ENCODE peak calls at places on chromosome 3, in nine cellular contexts. One of them, this sample, is unnamed.

GRCh38 chr3:117407317-117407716 is 697.7 kb downstream of the TUSC7 start:
- DNase-seq in globus pallidus: no peak
- DNase-seq in NCI-H1930: no peak
- DNase-seq in Peyer's patch: no peak
- DNase-seq in activated effector memory CD4-positive, alpha-beta T cell treated with Interleukin-2 at 50 U/mL for 16 hours: no peak
- DNase-seq in iPS-NIHi11: peak; percentile 34
- DNase-seq in GM12891: no peak
- DNase-seq in foreskin keratinocyte: no peak
- DNase-seq in amniotic stem cell: no peak
- DNase-seq in this sample: no peak

GRCh38 chr3:158770254-158771017 is 31.4 kb upstream of the MFSD1 start:
- DNase-seq in globus pallidus: no peak
- DNase-seq in NCI-H1930: no peak
- DNase-seq in Peyer's patch: no peak
- DNase-seq in activated effector memory CD4-positive, alpha-beta T cell treated with Interleukin-2 at 50 U/mL for 16 hours: no peak
- DNase-seq in iPS-NIHi11: no peak
- DNase-seq in GM12891: no peak
- DNase-seq in foreskin keratinocyte: no peak
- DNase-seq in amniotic stem cell: no peak
- DNase-seq in this sample: no peak

GRCh38 chr3:43181202-43181910 is 75.5 kb upstream of the POMGNT2 start:
- DNase-seq in globus pallidus: no peak
- DNase-seq in NCI-H1930: no peak
- DNase-seq in Peyer's patch: peak; percentile 36
- DNase-seq in activated effector memory CD4-positive, alpha-beta T cell treated with Interleukin-2 at 50 U/mL for 16 hours: peak; percentile 40
- DNase-seq in iPS-NIHi11: no peak
- DNase-seq in GM12891: peak; percentile 12
- DNase-seq in foreskin keratinocyte: peak; percentile 90
- DNase-seq in amniotic stem cell: no peak
- DNase-seq in this sample: no peak

GRCh38 chr3:50028336-50028735 is 60.4 kb upstream of the RBM5 start:
- DNase-seq in globus pallidus: no peak
- DNase-seq in NCI-H1930: no peak
- DNase-seq in Peyer's patch: no peak
- DNase-seq in activated effector memory CD4-positive, alpha-beta T cell treated with Interleukin-2 at 50 U/mL for 16 hours: no peak
- DNase-seq in iPS-NIHi11: no peak
- DNase-seq in GM12891: no peak
- DNase-seq in foreskin keratinocyte: no peak
- DNase-seq in amniotic stem cell: no peak
- DNase-seq in this sample: no peak

GRCh38 chr3:72597043-72597442 is 251.2 kb downstream of the SHQ1 start:
- DNase-seq in globus pallidus: no peak
- DNase-seq in NCI-H1930: no peak
- DNase-seq in Peyer's patch: no peak
- DNase-seq in activated effector memory CD4-positive, alpha-beta T cell treated with Interleukin-2 at 50 U/mL for 16 hours: no peak
- DNase-seq in iPS-NIHi11: no peak
- DNase-seq in GM12891: no peak
- DNase-seq in foreskin keratinocyte: no peak
- DNase-seq in amniotic stem cell: no peak
- DNase-seq in this sample: no peak

GRCh38 chr3:4716731-4717362 is 223.7 kb downstream of the ITPR1 start:
- DNase-seq in globus pallidus: no peak
- DNase-seq in NCI-H1930: no peak
- DNase-seq in Peyer's patch: no peak
- DNase-seq in activated effector memory CD4-positive, alpha-beta T cell treated with Interleukin-2 at 50 U/mL for 16 hours: no peak
- DNase-seq in iPS-NIHi11: no peak
- DNase-seq in GM12891: no peak
- DNase-seq in foreskin keratinocyte: no peak
- DNase-seq in amniotic stem cell: no peak
- DNase-seq in this sample: no peak

GRCh38 chr3:535566-536416 is 339.2 kb downstream of the CHL1 start:
- DNase-seq in globus pallidus: peak; percentile 7
- DNase-seq in NCI-H1930: no peak
- DNase-seq in Peyer's patch: no peak
- DNase-seq in activated effector memory CD4-positive, alpha-beta T cell treated with Interleukin-2 at 50 U/mL for 16 hours: no peak
- DNase-seq in iPS-NIHi11: no peak
- DNase-seq in GM12891: no peak
- DNase-seq in foreskin keratinocyte: no peak
- DNase-seq in amniotic stem cell: no peak
- DNase-seq in this sample: no peak

GRCh38 chr3:38968891-38969290 is 82.9 kb downstream of the SCN11A start:
- DNase-seq in globus pallidus: no peak
- DNase-seq in NCI-H1930: no peak
- DNase-seq in Peyer's patch: no peak
- DNase-seq in activated effector memory CD4-positive, alpha-beta T cell treated with Interleukin-2 at 50 U/mL for 16 hours: no peak
- DNase-seq in iPS-NIHi11: no peak
- DNase-seq in GM12891: no peak
- DNase-seq in foreskin keratinocyte: no peak
- DNase-seq in amniotic stem cell: no peak
- DNase-seq in this sample: no peak

GRCh38 chr3:127789051-127789450 is 33.3 kb downstream of the MGLL start:
- DNase-seq in globus pallidus: no peak
- DNase-seq in NCI-H1930: no peak
- DNase-seq in Peyer's patch: no peak
- DNase-seq in activated effector memory CD4-positive, alpha-beta T cell treated with Interleukin-2 at 50 U/mL for 16 hours: no peak
- DNase-seq in iPS-NIHi11: no peak
- DNase-seq in GM12891: no peak
- DNase-seq in foreskin keratinocyte: no peak
- DNase-seq in amniotic stem cell: no peak
- DNase-seq in this sample: no peak

GRCh38 chr3:2727566-2728318 is 382.4 kb downstream of the IL5RA start:
- DNase-seq in globus pallidus: no peak
- DNase-seq in NCI-H1930: peak; percentile 25
- DNase-seq in Peyer's patch: no peak
- DNase-seq in activated effector memory CD4-positive, alpha-beta T cell treated with Interleukin-2 at 50 U/mL for 16 hours: no peak
- DNase-seq in iPS-NIHi11: no peak
- DNase-seq in GM12891: no peak
- DNase-seq in foreskin keratinocyte: no peak
- DNase-seq in amniotic stem cell: no peak
- DNase-seq in this sample: no peak

GRCh38 chr3:58383476-58383875 is 50.2 kb downstream of the PDHB start:
- DNase-seq in globus pallidus: peak; percentile 52
- DNase-seq in NCI-H1930: no peak
- DNase-seq in Peyer's patch: no peak
- DNase-seq in activated effector memory CD4-positive, alpha-beta T cell treated with Interleukin-2 at 50 U/mL for 16 hours: no peak
- DNase-seq in iPS-NIHi11: no peak
- DNase-seq in GM12891: no peak
- DNase-seq in foreskin keratinocyte: no peak
- DNase-seq in amniotic stem cell: no peak
- DNase-seq in this sample: no peak

GRCh38 chr3:133568294-133569014 is 5.0 kb upstream of the CDV3 start:
- DNase-seq in globus pallidus: no peak
- DNase-seq in NCI-H1930: no peak
- DNase-seq in Peyer's patch: no peak
- DNase-seq in activated effector memory CD4-positive, alpha-beta T cell treated with Interleukin-2 at 50 U/mL for 16 hours: no peak
- DNase-seq in iPS-NIHi11: no peak
- DNase-seq in GM12891: no peak
- DNase-seq in foreskin keratinocyte: peak; percentile 82
- DNase-seq in amniotic stem cell: no peak
- DNase-seq in this sample: no peak

GRCh38 chr3:152272771-152273242 is 4.1 kb downstream of the MBNL1 start:
- DNase-seq in globus pallidus: no peak
- DNase-seq in NCI-H1930: no peak
- DNase-seq in Peyer's patch: no peak
- DNase-seq in activated effector memory CD4-positive, alpha-beta T cell treated with Interleukin-2 at 50 U/mL for 16 hours: no peak
- DNase-seq in iPS-NIHi11: no peak
- DNase-seq in GM12891: no peak
- DNase-seq in foreskin keratinocyte: peak; percentile 42
- DNase-seq in amniotic stem cell: peak; percentile 75
- DNase-seq in this sample: no peak

GRCh38 chr3:61250784-61251173 is 473 bp downstream of the FHIT start:
- DNase-seq in globus pallidus: peak; percentile 50
- DNase-seq in NCI-H1930: peak; percentile 26
- DNase-seq in Peyer's patch: peak; percentile 34
- DNase-seq in activated effector memory CD4-positive, alpha-beta T cell treated with Interleukin-2 at 50 U/mL for 16 hours: no peak
- DNase-seq in iPS-NIHi11: no peak
- DNase-seq in GM12891: peak; percentile 6
- DNase-seq in foreskin keratinocyte: peak; percentile 17
- DNase-seq in amniotic stem cell: no peak
- DNase-seq in this sample: peak; percentile 52

This sample was measured in left lobe of liver.